ENCODE peak calls at places on chromosomes 16 and 17, in four cellular contexts. W, T, P and H are unnamed samples.

GRCh38 chr17:7466644-7467341 is 12.6 kb downstream of the ZBTB4 start:
- DNase-seq in W (no peak), T (no peak), P (no peak), H (no peak)

GRCh38 chr17:28371245-28372202 is at the start of gene SARM1:
- DNase-seq in W (peak), T (peak), P (peak), H (peak)

GRCh38 chr17:17999364-18000007 is 26.8 kb downstream of the DRC3 start:
- DNase-seq in W (no peak), T (no peak), P (no peak), H (no peak)

GRCh38 chr16:31213877-31214704 is at the start of gene TRIM72:
- DNase-seq in W (no peak), T (no peak), P (no peak), H (no peak)

GRCh38 chr16:27314161-27314723 is 468 bp downstream of the IL4R start:
- DNase-seq in W (peak), T (peak), P (peak), H (peak)

GRCh38 chr17:49555495-49556018 is 20.1 kb upstream of the NXPH3 start:
- DNase-seq in W (no peak), T (no peak), P (peak), H (no peak)

GRCh38 chr16:89358030-89359005 is 132.0 kb downstream of the ANKRD11 start:
- DNase-seq in W (no peak), T (no peak), P (no peak), H (peak)

GRCh38 chr16:30381351-30382041 is 865 bp downstream of the SEPTIN1 start:
- DNase-seq in W (no peak), T (no peak), P (no peak), H (peak)

GRCh38 chr16:23145608-23146007 is 3.6 kb downstream of the USP31 start:
- DNase-seq in W (no peak), T (no peak), P (no peak), H (no peak)

GRCh38 chr16:84137287-84137686 is 7.7 kb downstream of the HSDL1 start:
- DNase-seq in W (no peak), T (no peak), P (no peak), H (no peak)